ENCODE peak calls at places on chromosomes 7 and 10, in eight cellular contexts. H, O, B, K, N, A, D and W are unnamed samples.

GRCh38 chr10:110209399-110209925 is 2.1 kb downstream of the MXI1 start:
- DNase-seq in H (peak; percentile 57), N (peak; percentile 85), D (peak; percentile 89), B (no peak), K (peak; percentile 52), O (peak; percentile 64), A (peak; percentile 86), W (peak; percentile 90)

GRCh38 chr7:50608196-50608906 is 43.1 kb upstream of the DDC start:
- DNase-seq in D (no peak), H (no peak), A (no peak), O (peak; percentile 10), B (no peak), N (no peak), K (no peak), W (no peak)

GRCh38 chr7:95725170-95725569 is 47.2 kb upstream of the DYNC1I1 start:
- DNase-seq in B (no peak), N (no peak), K (no peak), D (no peak), O (no peak), A (no peak), H (no peak), W (no peak)

GRCh38 chr10:8283986-8284385 is 229.5 kb downstream of the GATA3 start:
- DNase-seq in O (no peak), H (no peak), D (no peak), B (no peak), K (no peak), N (no peak), A (no peak), W (no peak)

GRCh38 chr10:35304649-35305048 is 31.7 kb upstream of the CCNY start:
- DNase-seq in B (no peak), D (no peak), K (no peak), H (no peak), O (no peak), A (no peak), N (no peak), W (peak; percentile 19)

GRCh38 chr10:48772059-48772458 is 87.4 kb downstream of the WDFY4 start:
- DNase-seq in A (no peak), K (no peak), B (no peak), H (no peak), O (no peak), D (no peak), N (no peak), W (no peak)

GRCh38 chr10:7787150-7787856 is 490 bp downstream of the KIN start:
- DNase-seq in B (no peak), K (peak; percentile 33), O (peak; percentile 19), H (peak; percentile 10), D (no peak), A (no peak), N (no peak), W (peak; percentile 40)

GRCh38 chr10:117411440-117412428 is 36.5 kb upstream of the PDZD8 start:
- DNase-seq in A (no peak), H (no peak), O (no peak), B (no peak), K (no peak), N (no peak), D (no peak), W (no peak)

GRCh38 chr10:49606981-49607535 is 3.1 kb upstream of the SLC18A3 start:
- DNase-seq in N (peak; percentile 85), K (peak; percentile 42), D (no peak), H (peak; percentile 73), O (peak; percentile 79), B (no peak), A (peak; percentile 30), W (peak; percentile 86)

DNA sequence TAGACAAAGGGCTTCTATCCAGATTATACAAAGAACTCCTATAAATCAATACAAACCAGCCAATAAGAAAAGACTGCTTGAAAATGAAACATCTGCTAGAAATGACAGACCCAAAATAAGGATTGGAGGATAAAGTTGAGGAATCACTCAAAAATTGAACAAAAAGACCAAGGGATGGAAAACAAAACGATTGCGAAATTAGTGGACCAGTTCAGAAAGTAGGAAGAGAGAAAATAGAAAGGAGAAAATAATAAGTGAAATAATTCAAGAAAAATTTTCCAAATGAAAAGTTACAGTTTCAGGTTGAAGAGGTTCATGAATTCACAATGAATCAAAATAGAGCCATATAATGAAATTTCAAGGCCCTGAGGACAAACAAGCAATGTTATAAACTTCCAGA is 115.8 kb upstream of the CTBP2 start:
- DNase-seq in B (no peak), N (no peak), D (no peak), K (no peak), H (no peak), A (no peak), O (no peak), W (no peak)
- TF ChIP-seq CTCF in B (no peak), N (no peak), D (no peak), K (no peak), H (no peak), A (no peak), O (no peak), W (no peak)

GRCh38 chr10:52883996-52884871 is 111.7 kb upstream of the MBL2 start:
- DNase-seq in B (no peak), H (peak; percentile 76), O (peak; percentile 71), D (no peak), N (no peak), A (no peak), K (peak; percentile 40), W (peak; percentile 30)
- TF ChIP-seq CTCF in B (peak; percentile 66), H (peak; percentile 81), O (peak; percentile 69), D (peak; percentile 35), N (peak; percentile 58), A (no peak), K (peak; percentile 74), W (peak; percentile 50)

GRCh38 chr7:55521543-55522267 is 50.6 kb downstream of the VOPP1 start:
- DNase-seq in N (peak; percentile 47), H (no peak), A (no peak), O (no peak), D (no peak), K (no peak), B (no peak), W (no peak)
- TF ChIP-seq CTCF in N (no peak), H (no peak), A (no peak), O (no peak), D (no peak), K (no peak), B (no peak), W (no peak)

GRCh38 chr7:7595451-7595850 is 28.8 kb downstream of the MIOS start:
- DNase-seq in A (no peak), K (peak; percentile 28), B (no peak), D (no peak), N (no peak), H (no peak), O (peak; percentile 35), W (no peak)
- TF ChIP-seq CTCF in A (peak; percentile 54), K (peak; percentile 49), B (peak; percentile 26), D (no peak), N (peak; percentile 22), H (no peak), O (no peak), W (no peak)

GRCh38 chr7:158821173-158822021 is 7.9 kb downstream of the ESYT2 start:
- DNase-seq in K (peak; percentile 67), O (peak; percentile 88), A (no peak), N (no peak), H (no peak), B (no peak), D (no peak), W (peak; percentile 60)
- TF ChIP-seq CTCF in K (no peak), O (no peak), A (no peak), N (no peak), H (no peak), B (no peak), D (no peak), W (no peak)

DNA sequence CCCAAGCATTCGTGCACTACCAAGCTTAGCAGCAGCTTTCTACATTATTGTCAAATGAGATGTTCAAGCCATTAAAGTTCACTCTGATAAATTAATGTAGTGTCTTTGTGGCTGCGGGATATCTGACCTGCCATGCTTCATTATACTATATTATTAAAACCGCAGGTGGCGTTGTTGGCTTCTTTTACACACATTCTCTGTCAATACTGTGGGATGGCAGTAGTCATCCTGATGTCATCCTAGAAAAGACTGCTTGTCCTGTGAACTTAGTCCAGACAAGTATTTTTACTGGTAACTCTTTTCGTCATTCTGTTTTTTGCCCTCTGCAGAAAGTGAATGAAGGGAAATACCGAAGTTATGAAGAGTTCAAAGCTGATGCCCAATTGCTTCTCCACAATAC is 103.9 kb downstream of the ZMYND11 start:
- DNase-seq in K (no peak), A (no peak), H (no peak), D (no peak), N (no peak), O (peak; percentile 84), B (no peak), W (no peak)
- TF ChIP-seq CTCF in K (peak; percentile 21), A (no peak), H (no peak), D (no peak), N (no peak), O (no peak), B (no peak), W (no peak)

DNA sequence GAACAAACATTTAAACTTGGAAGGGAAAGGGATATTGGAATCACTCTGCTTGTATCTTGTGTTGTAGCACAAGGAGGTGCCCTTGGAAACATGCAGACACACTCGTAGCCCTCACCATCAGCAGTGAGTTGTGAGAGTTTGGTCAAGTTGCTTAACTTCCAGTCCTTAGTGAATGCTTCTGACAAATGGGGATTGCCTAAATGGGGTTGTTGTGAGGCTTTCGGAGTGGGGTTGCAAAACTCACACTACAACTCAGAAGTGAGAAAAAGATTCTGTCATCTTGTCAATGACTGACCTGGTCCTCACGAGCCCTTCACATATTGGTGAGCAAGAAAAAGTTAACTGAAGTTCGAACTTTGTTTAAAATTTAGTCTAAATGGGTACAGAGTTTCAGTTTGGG is 29.0 kb upstream of the GSDME start:
- DNase-seq in H (no peak), B (no peak), K (no peak), A (no peak), O (no peak), D (no peak), N (no peak), W (no peak)
- TF ChIP-seq CTCF in H (no peak), B (no peak), K (no peak), A (no peak), O (no peak), D (no peak), N (no peak), W (no peak)

GRCh38 chr10:89954787-89955566 is 253.6 kb downstream of the KIF20B start:
- DNase-seq in N (no peak), B (no peak), A (no peak), O (peak; percentile 18), H (peak; percentile 21), D (no peak), K (no peak), W (no peak)
- TF ChIP-seq CTCF in N (no peak), B (peak; percentile 26), A (no peak), O (peak; percentile 32), H (peak; percentile 4), D (no peak), K (peak; percentile 48), W (peak; percentile 50)